ENCODE peak calls at places on chromosome 17, in eight cellular contexts. One of them, this sample, is unnamed.

GRCh38 chr17:81315170-81315884 is 20.2 kb upstream of the SLC38A10 start:
- DNase-seq in HT-29: no peak
- DNase-seq in CD4-positive, alpha-beta memory T cell: no peak
- DNase-seq in IMR-90: no peak
- DNase-seq in CD8-positive, alpha-beta T cell: no peak
- DNase-seq in iris pigment epithelial cell: no peak
- DNase-seq in right cardiac atrium: no peak
- DNase-seq in NAMALWA: no peak
- DNase-seq in this sample: no peak

GRCh38 chr17:45269912-45270311 is 8.0 kb upstream of the SPATA32 start:
- DNase-seq in CD8-positive, alpha-beta T cell: no peak
- DNase-seq in IMR-90: no peak
- DNase-seq in right cardiac atrium: no peak
- DNase-seq in iris pigment epithelial cell: no peak
- DNase-seq in CD4-positive, alpha-beta memory T cell: no peak
- DNase-seq in HT-29: no peak
- DNase-seq in NAMALWA: no peak
- DNase-seq in this sample: no peak

GRCh38 chr17:83103200-83103937 is 24.0 kb downstream of the METRNL start:
- DNase-seq in CD4-positive, alpha-beta memory T cell: peak
- DNase-seq in iris pigment epithelial cell: no peak
- DNase-seq in NAMALWA: no peak
- DNase-seq in IMR-90: peak
- DNase-seq in right cardiac atrium: no peak
- DNase-seq in HT-29: peak
- DNase-seq in CD8-positive, alpha-beta T cell: no peak
- DNase-seq in this sample: peak

GRCh38 chr17:47270946-47271705 is 17.5 kb downstream of the ITGB3 start:
- DNase-seq in right cardiac atrium: no peak
- DNase-seq in HT-29: no peak
- DNase-seq in IMR-90: no peak
- DNase-seq in NAMALWA: no peak
- DNase-seq in CD8-positive, alpha-beta T cell: no peak
- DNase-seq in iris pigment epithelial cell: no peak
- DNase-seq in CD4-positive, alpha-beta memory T cell: no peak
- DNase-seq in this sample: no peak

GRCh38 chr17:80106176-80106575 is 4.8 kb downstream of the GAA start:
- DNase-seq in CD4-positive, alpha-beta memory T cell: no peak
- DNase-seq in iris pigment epithelial cell: no peak
- DNase-seq in right cardiac atrium: no peak
- DNase-seq in CD8-positive, alpha-beta T cell: no peak
- DNase-seq in HT-29: no peak
- DNase-seq in NAMALWA: no peak
- DNase-seq in IMR-90: no peak
- DNase-seq in this sample: no peak

GRCh38 chr17:57906910-57907309 is 48.3 kb downstream of the CUEDC1 start:
- DNase-seq in CD8-positive, alpha-beta T cell: no peak
- DNase-seq in iris pigment epithelial cell: no peak
- DNase-seq in IMR-90: no peak
- DNase-seq in right cardiac atrium: no peak
- DNase-seq in HT-29: no peak
- DNase-seq in NAMALWA: peak
- DNase-seq in CD4-positive, alpha-beta memory T cell: no peak
- DNase-seq in this sample: no peak

GRCh38 chr17:66633322-66633965 is 201.5 kb upstream of the CACNG5 start:
- DNase-seq in right cardiac atrium: no peak
- DNase-seq in HT-29: no peak
- DNase-seq in CD8-positive, alpha-beta T cell: peak
- DNase-seq in CD4-positive, alpha-beta memory T cell: peak
- DNase-seq in iris pigment epithelial cell: peak
- DNase-seq in NAMALWA: no peak
- DNase-seq in IMR-90: peak
- DNase-seq in this sample: no peak

GRCh38 chr17:68824707-68825106 is 130.5 kb downstream of the ABCA8 start:
- DNase-seq in HT-29: no peak
- DNase-seq in IMR-90: no peak
- DNase-seq in CD8-positive, alpha-beta T cell: no peak
- DNase-seq in iris pigment epithelial cell: no peak
- DNase-seq in right cardiac atrium: no peak
- DNase-seq in CD4-positive, alpha-beta memory T cell: no peak
- DNase-seq in NAMALWA: no peak
- DNase-seq in this sample: no peak

GRCh38 chr17:27579897-27580321 is 51.1 kb upstream of the LGALS9 start:
- DNase-seq in IMR-90: no peak
- DNase-seq in right cardiac atrium: peak
- DNase-seq in HT-29: no peak
- DNase-seq in iris pigment epithelial cell: no peak
- DNase-seq in CD4-positive, alpha-beta memory T cell: no peak
- DNase-seq in NAMALWA: no peak
- DNase-seq in CD8-positive, alpha-beta T cell: no peak
- DNase-seq in this sample: no peak

GRCh38 chr17:1347681-1348318 is 52.2 kb downstream of the YWHAE start:
- DNase-seq in CD8-positive, alpha-beta T cell: no peak
- DNase-seq in CD4-positive, alpha-beta memory T cell: peak
- DNase-seq in NAMALWA: no peak
- DNase-seq in IMR-90: peak
- DNase-seq in iris pigment epithelial cell: peak
- DNase-seq in HT-29: peak
- DNase-seq in right cardiac atrium: no peak
- DNase-seq in this sample: no peak

GRCh38 chr17:28760987-28761562 is 17.3 kb downstream of the TRAF4 start:
- DNase-seq in right cardiac atrium: peak
- DNase-seq in iris pigment epithelial cell: peak
- DNase-seq in CD4-positive, alpha-beta memory T cell: no peak
- DNase-seq in HT-29: peak
- DNase-seq in IMR-90: peak
- DNase-seq in CD8-positive, alpha-beta T cell: no peak
- DNase-seq in NAMALWA: no peak
- DNase-seq in this sample: peak

GRCh38 chr17:61235001-61235820 is 164.4 kb upstream of the TBX2 start:
- DNase-seq in CD8-positive, alpha-beta T cell: no peak
- DNase-seq in IMR-90: no peak
- DNase-seq in CD4-positive, alpha-beta memory T cell: no peak
- DNase-seq in right cardiac atrium: no peak
- DNase-seq in iris pigment epithelial cell: no peak
- DNase-seq in NAMALWA: no peak
- DNase-seq in HT-29: no peak
- DNase-seq in this sample: no peak

GRCh38 chr17:78272181-78272913 is 40.9 kb downstream of the TMEM235 start:
- DNase-seq in CD4-positive, alpha-beta memory T cell: peak
- DNase-seq in IMR-90: peak
- DNase-seq in HT-29: no peak
- DNase-seq in NAMALWA: peak
- DNase-seq in right cardiac atrium: no peak
- DNase-seq in CD8-positive, alpha-beta T cell: no peak
- DNase-seq in iris pigment epithelial cell: peak
- DNase-seq in this sample: peak

GRCh38 chr17:66135219-66135618 is 56.7 kb downstream of the CEP112 start:
- DNase-seq in right cardiac atrium: no peak
- DNase-seq in HT-29: no peak
- DNase-seq in CD8-positive, alpha-beta T cell: no peak
- DNase-seq in CD4-positive, alpha-beta memory T cell: no peak
- DNase-seq in NAMALWA: no peak
- DNase-seq in IMR-90: no peak
- DNase-seq in iris pigment epithelial cell: no peak
- DNase-seq in this sample: no peak

GRCh38 chr17:81996757-81997441 is 19.5 kb downstream of the ASPSCR1 start:
- DNase-seq in right cardiac atrium: peak
- DNase-seq in CD8-positive, alpha-beta T cell: no peak
- DNase-seq in iris pigment epithelial cell: no peak
- DNase-seq in HT-29: no peak
- DNase-seq in NAMALWA: no peak
- DNase-seq in IMR-90: no peak
- DNase-seq in CD4-positive, alpha-beta memory T cell: no peak
- DNase-seq in this sample: no peak

GRCh38 chr17:82105882-82106696 is 8.1 kb upstream of the FASN start:
- DNase-seq in iris pigment epithelial cell: peak
- DNase-seq in CD4-positive, alpha-beta memory T cell: peak
- DNase-seq in HT-29: peak
- DNase-seq in NAMALWA: peak
- DNase-seq in right cardiac atrium: peak
- DNase-seq in IMR-90: peak
- DNase-seq in CD8-positive, alpha-beta T cell: peak
- DNase-seq in this sample: peak

GRCh38 chr17:71180801-71181385 is 939.9 kb upstream of the SOX9 start:
- DNase-seq in IMR-90: peak
- DNase-seq in HT-29: peak
- DNase-seq in right cardiac atrium: no peak
- DNase-seq in CD4-positive, alpha-beta memory T cell: no peak
- DNase-seq in iris pigment epithelial cell: peak
- DNase-seq in NAMALWA: no peak
- DNase-seq in CD8-positive, alpha-beta T cell: no peak
- DNase-seq in this sample: peak

GRCh38 chr17:56708670-56709410 is 115.3 kb downstream of the NOG start:
- DNase-seq in iris pigment epithelial cell: no peak
- DNase-seq in NAMALWA: no peak
- DNase-seq in HT-29: no peak
- DNase-seq in right cardiac atrium: no peak
- DNase-seq in IMR-90: no peak
- DNase-seq in CD8-positive, alpha-beta T cell: no peak
- DNase-seq in CD4-positive, alpha-beta memory T cell: no peak
- DNase-seq in this sample: no peak

GRCh38 chr17:56762988-56763387 is 70.7 kb downstream of the C17orf67 start:
- DNase-seq in iris pigment epithelial cell: no peak
- DNase-seq in right cardiac atrium: no peak
- DNase-seq in HT-29: no peak
- DNase-seq in CD8-positive, alpha-beta T cell: no peak
- DNase-seq in NAMALWA: no peak
- DNase-seq in CD4-positive, alpha-beta memory T cell: no peak
- DNase-seq in IMR-90: no peak
- DNase-seq in this sample: no peak

GRCh38 chr17:64515419-64515818 is 8.6 kb downstream of the CEP95 start:
- DNase-seq in right cardiac atrium: no peak
- DNase-seq in iris pigment epithelial cell: no peak
- DNase-seq in IMR-90: no peak
- DNase-seq in HT-29: no peak
- DNase-seq in CD4-positive, alpha-beta memory T cell: no peak
- DNase-seq in NAMALWA: no peak
- DNase-seq in CD8-positive, alpha-beta T cell: no peak
- DNase-seq in this sample: no peak

GRCh38 chr17:47231866-47232265 is 21.8 kb upstream of the ITGB3 start:
- DNase-seq in CD4-positive, alpha-beta memory T cell: no peak
- DNase-seq in right cardiac atrium: no peak
- DNase-seq in NAMALWA: no peak
- DNase-seq in HT-29: no peak
- DNase-seq in CD8-positive, alpha-beta T cell: no peak
- DNase-seq in IMR-90: no peak
- DNase-seq in iris pigment epithelial cell: no peak
- DNase-seq in this sample: no peak

GRCh38 chr17:4833941-4834501 is 881 bp downstream of the MINK1 start:
- DNase-seq in HT-29: no peak
- DNase-seq in NAMALWA: peak
- DNase-seq in iris pigment epithelial cell: peak
- DNase-seq in right cardiac atrium: peak
- DNase-seq in CD4-positive, alpha-beta memory T cell: no peak
- DNase-seq in IMR-90: peak
- DNase-seq in CD8-positive, alpha-beta T cell: no peak
- DNase-seq in this sample: peak

GRCh38 chr17:19800571-19800970 is 52.5 kb upstream of the ALDH3A1 start:
- DNase-seq in NAMALWA: peak
- DNase-seq in CD4-positive, alpha-beta memory T cell: no peak
- DNase-seq in right cardiac atrium: no peak
- DNase-seq in IMR-90: no peak
- DNase-seq in CD8-positive, alpha-beta T cell: no peak
- DNase-seq in HT-29: no peak
- DNase-seq in iris pigment epithelial cell: no peak
- DNase-seq in this sample: no peak

GRCh38 chr17:15233022-15233805 is 31.9 kb downstream of the PMP22 start:
- DNase-seq in CD4-positive, alpha-beta memory T cell: no peak
- DNase-seq in HT-29: peak
- DNase-seq in iris pigment epithelial cell: peak
- DNase-seq in IMR-90: peak
- DNase-seq in NAMALWA: peak
- DNase-seq in CD8-positive, alpha-beta T cell: no peak
- DNase-seq in right cardiac atrium: no peak
- DNase-seq in this sample: no peak

GRCh38 chr17:65966311-65966710 is 225.6 kb downstream of the CEP112 start:
- DNase-seq in right cardiac atrium: no peak
- DNase-seq in HT-29: no peak
- DNase-seq in CD4-positive, alpha-beta memory T cell: no peak
- DNase-seq in IMR-90: no peak
- DNase-seq in iris pigment epithelial cell: no peak
- DNase-seq in NAMALWA: no peak
- DNase-seq in CD8-positive, alpha-beta T cell: no peak
- DNase-seq in this sample: no peak